ENCODE peak calls at places on chromosomes 4 and X, in seven cellular contexts. One of them, this sample, is unnamed.

GRCh38 chr4:156971623-156972369 is at the start of gene PDGFC:
- DNase-seq in A549: peak
- DNase-seq in Peyer's patch: peak
- DNase-seq in progenitor cell of endocrine pancreas: peak
- DNase-seq in glutamatergic neuron: peak
- DNase-seq in cardiac fibroblast: peak
- DNase-seq in left lung: peak
- DNase-seq in this sample: peak

GRCh38 chr4:145734576-145735329 is 54.8 kb downstream of the C4orf51 start:
- DNase-seq in A549: peak
- DNase-seq in Peyer's patch: peak
- DNase-seq in progenitor cell of endocrine pancreas: no peak
- DNase-seq in glutamatergic neuron: no peak
- DNase-seq in cardiac fibroblast: peak
- DNase-seq in left lung: peak
- DNase-seq in this sample: no peak

GRCh38 chrX:153909980-153910360 is 5.5 kb downstream of the AVPR2 start:
- DNase-seq in A549: no peak
- DNase-seq in Peyer's patch: no peak
- DNase-seq in progenitor cell of endocrine pancreas: no peak
- DNase-seq in glutamatergic neuron: no peak
- DNase-seq in cardiac fibroblast: no peak
- DNase-seq in left lung: no peak
- DNase-seq in this sample: no peak

GRCh38 chr4:14596904-14597303 is 405.4 kb upstream of the CPEB2 start:
- DNase-seq in A549: no peak
- DNase-seq in Peyer's patch: no peak
- DNase-seq in progenitor cell of endocrine pancreas: no peak
- DNase-seq in glutamatergic neuron: no peak
- DNase-seq in cardiac fibroblast: no peak
- DNase-seq in left lung: no peak
- DNase-seq in this sample: no peak

GRCh38 chr4:107035711-107036601 is at the start of gene DKK2:
- DNase-seq in A549: no peak
- DNase-seq in Peyer's patch: peak
- DNase-seq in progenitor cell of endocrine pancreas: peak
- DNase-seq in glutamatergic neuron: peak
- DNase-seq in cardiac fibroblast: peak
- DNase-seq in left lung: no peak
- DNase-seq in this sample: peak

GRCh38 chr4:103050736-103051436 is 25.7 kb downstream of the SLC9B2 start:
- DNase-seq in A549: no peak
- DNase-seq in Peyer's patch: no peak
- DNase-seq in progenitor cell of endocrine pancreas: no peak
- DNase-seq in glutamatergic neuron: no peak
- DNase-seq in cardiac fibroblast: no peak
- DNase-seq in left lung: no peak
- DNase-seq in this sample: no peak

GRCh38 chrX:65838674-65839073 is 171.2 kb downstream of the MSN start:
- DNase-seq in A549: no peak
- DNase-seq in Peyer's patch: no peak
- DNase-seq in progenitor cell of endocrine pancreas: no peak
- DNase-seq in glutamatergic neuron: no peak
- DNase-seq in cardiac fibroblast: no peak
- DNase-seq in left lung: no peak
- DNase-seq in this sample: no peak

GRCh38 chrX:106875151-106875550 is 28.0 kb downstream of the RIPPLY1 start:
- DNase-seq in A549: no peak
- DNase-seq in Peyer's patch: no peak
- DNase-seq in progenitor cell of endocrine pancreas: no peak
- DNase-seq in glutamatergic neuron: no peak
- DNase-seq in cardiac fibroblast: no peak
- DNase-seq in left lung: no peak
- DNase-seq in this sample: no peak

GRCh38 chr4:86845593-86845992 is 3.6 kb downstream of the SLC10A6 start:
- DNase-seq in A549: no peak
- DNase-seq in Peyer's patch: no peak
- DNase-seq in progenitor cell of endocrine pancreas: no peak
- DNase-seq in glutamatergic neuron: no peak
- DNase-seq in cardiac fibroblast: no peak
- DNase-seq in left lung: no peak
- DNase-seq in this sample: no peak

GRCh38 chr4:126221717-126222116 is 907.0 kb downstream of the FAT4 start:
- DNase-seq in A549: no peak
- DNase-seq in Peyer's patch: no peak
- DNase-seq in progenitor cell of endocrine pancreas: no peak
- DNase-seq in glutamatergic neuron: no peak
- DNase-seq in cardiac fibroblast: no peak
- DNase-seq in left lung: no peak
- DNase-seq in this sample: no peak

GRCh38 chr4:76590847-76591281 is 155.8 kb downstream of the SHROOM3 start:
- DNase-seq in A549: no peak
- DNase-seq in Peyer's patch: no peak
- DNase-seq in progenitor cell of endocrine pancreas: no peak
- DNase-seq in glutamatergic neuron: no peak
- DNase-seq in cardiac fibroblast: peak
- DNase-seq in left lung: no peak
- DNase-seq in this sample: no peak

DNA sequence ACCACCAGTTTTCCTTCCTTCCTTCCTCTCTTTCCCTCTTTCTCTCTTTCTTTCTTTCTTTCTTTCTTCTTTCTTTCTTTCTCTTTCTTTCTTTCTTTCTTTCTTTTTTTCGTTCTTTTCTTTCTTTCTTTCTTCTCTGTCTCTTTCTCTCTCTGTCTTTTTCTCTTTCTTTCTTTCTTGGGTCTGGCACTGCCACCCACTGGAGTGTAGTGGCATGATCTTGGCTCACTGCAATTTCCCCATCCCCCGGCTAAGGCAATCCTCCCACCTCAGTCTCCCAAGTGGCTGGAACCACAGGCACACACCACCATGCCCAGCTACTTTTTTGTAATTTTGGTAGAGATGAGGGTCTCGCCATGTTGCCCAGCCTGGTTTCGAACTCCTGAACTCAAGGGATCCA is 51.6 kb upstream of the NHS start:
- DNase-seq in A549: no peak
- DNase-seq in Peyer's patch: no peak
- DNase-seq in progenitor cell of endocrine pancreas: no peak
- DNase-seq in glutamatergic neuron: no peak
- DNase-seq in cardiac fibroblast: no peak
- DNase-seq in left lung: no peak
- DNase-seq in this sample: no peak
- TF ChIP-seq CTCF in A549: no peak
- TF ChIP-seq CTCF in Peyer's patch: no peak
- TF ChIP-seq CTCF in progenitor cell of endocrine pancreas: no peak
- TF ChIP-seq CTCF in glutamatergic neuron: no peak
- TF ChIP-seq CTCF in cardiac fibroblast: no peak
- TF ChIP-seq CTCF in left lung: no peak
- TF ChIP-seq CTCF in this sample: no peak

GRCh38 chr4:52372747-52373146 is 286.4 kb downstream of the USP46 start:
- DNase-seq in A549: no peak
- DNase-seq in Peyer's patch: no peak
- DNase-seq in progenitor cell of endocrine pancreas: no peak
- DNase-seq in glutamatergic neuron: no peak
- DNase-seq in cardiac fibroblast: no peak
- DNase-seq in left lung: no peak
- DNase-seq in this sample: no peak

GRCh38 chr4:52377563-52377962 is 281.5 kb downstream of the USP46 start:
- DNase-seq in A549: no peak
- DNase-seq in Peyer's patch: no peak
- DNase-seq in progenitor cell of endocrine pancreas: no peak
- DNase-seq in glutamatergic neuron: peak
- DNase-seq in cardiac fibroblast: no peak
- DNase-seq in left lung: no peak
- DNase-seq in this sample: peak

GRCh38 chr4:52374847-52375246 is 284.3 kb downstream of the USP46 start:
- DNase-seq in A549: peak
- DNase-seq in Peyer's patch: no peak
- DNase-seq in progenitor cell of endocrine pancreas: no peak
- DNase-seq in glutamatergic neuron: no peak
- DNase-seq in cardiac fibroblast: no peak
- DNase-seq in left lung: no peak
- DNase-seq in this sample: no peak

GRCh38 chr4:52373650-52374049 is 285.5 kb downstream of the USP46 start:
- DNase-seq in A549: no peak
- DNase-seq in Peyer's patch: no peak
- DNase-seq in progenitor cell of endocrine pancreas: no peak
- DNase-seq in glutamatergic neuron: no peak
- DNase-seq in cardiac fibroblast: no peak
- DNase-seq in left lung: no peak
- DNase-seq in this sample: no peak

GRCh38 chr4:52376107-52376704 is 282.9 kb downstream of the USP46 start:
- DNase-seq in A549: peak
- DNase-seq in Peyer's patch: no peak
- DNase-seq in progenitor cell of endocrine pancreas: no peak
- DNase-seq in glutamatergic neuron: no peak
- DNase-seq in cardiac fibroblast: peak
- DNase-seq in left lung: no peak
- DNase-seq in this sample: peak
- TF ChIP-seq CTCF in A549: peak
- TF ChIP-seq CTCF in Peyer's patch: peak
- TF ChIP-seq CTCF in progenitor cell of endocrine pancreas: peak
- TF ChIP-seq CTCF in glutamatergic neuron: peak
- TF ChIP-seq CTCF in cardiac fibroblast: peak
- TF ChIP-seq CTCF in left lung: peak
- TF ChIP-seq CTCF in this sample: peak

DNA sequence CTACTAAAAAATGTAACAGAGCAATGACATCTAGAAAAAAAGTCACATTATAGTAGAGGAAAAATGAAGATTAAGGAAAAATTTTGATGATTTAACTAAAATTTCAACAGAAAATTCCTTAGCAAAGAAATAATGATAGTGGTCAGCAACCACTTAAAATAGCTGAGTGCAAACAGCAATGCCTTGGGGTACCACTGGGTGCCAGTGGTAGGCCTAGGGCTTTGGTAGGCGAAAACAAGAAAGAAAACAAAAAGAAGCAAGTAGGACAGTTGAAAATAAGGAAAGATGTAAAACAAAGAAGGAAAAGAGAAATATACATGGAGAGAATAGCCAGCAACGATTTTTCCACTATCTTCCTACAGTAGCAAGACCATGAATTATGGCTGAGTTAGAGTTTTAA is 313.5 kb upstream of the IRS4 start:
- DNase-seq in A549: no peak
- DNase-seq in Peyer's patch: no peak
- DNase-seq in progenitor cell of endocrine pancreas: no peak
- DNase-seq in glutamatergic neuron: no peak
- DNase-seq in cardiac fibroblast: no peak
- DNase-seq in left lung: no peak
- DNase-seq in this sample: no peak
- TF ChIP-seq CTCF in A549: no peak
- TF ChIP-seq CTCF in Peyer's patch: no peak
- TF ChIP-seq CTCF in progenitor cell of endocrine pancreas: peak
- TF ChIP-seq CTCF in glutamatergic neuron: peak
- TF ChIP-seq CTCF in cardiac fibroblast: peak
- TF ChIP-seq CTCF in left lung: no peak
- TF ChIP-seq CTCF in this sample: peak

GRCh38 chr4:164169591-164169990 is 584.3 kb upstream of the SMIM31 start:
- DNase-seq in A549: no peak
- DNase-seq in Peyer's patch: no peak
- DNase-seq in progenitor cell of endocrine pancreas: no peak
- DNase-seq in glutamatergic neuron: no peak
- DNase-seq in cardiac fibroblast: no peak
- DNase-seq in left lung: no peak
- DNase-seq in this sample: no peak
- TF ChIP-seq CTCF in A549: no peak
- TF ChIP-seq CTCF in Peyer's patch: no peak
- TF ChIP-seq CTCF in progenitor cell of endocrine pancreas: no peak
- TF ChIP-seq CTCF in glutamatergic neuron: no peak
- TF ChIP-seq CTCF in cardiac fibroblast: no peak
- TF ChIP-seq CTCF in left lung: no peak
- TF ChIP-seq CTCF in this sample: no peak

GRCh38 chrX:48574270-48575266 is at the start of gene RBM3:
- DNase-seq in A549: peak
- DNase-seq in Peyer's patch: peak
- DNase-seq in progenitor cell of endocrine pancreas: peak
- DNase-seq in glutamatergic neuron: peak
- DNase-seq in cardiac fibroblast: peak
- DNase-seq in left lung: peak
- DNase-seq in this sample: peak
- TF ChIP-seq CTCF in A549: peak
- TF ChIP-seq CTCF in Peyer's patch: peak
- TF ChIP-seq CTCF in progenitor cell of endocrine pancreas: peak
- TF ChIP-seq CTCF in glutamatergic neuron: no peak
- TF ChIP-seq CTCF in cardiac fibroblast: peak
- TF ChIP-seq CTCF in left lung: peak
- TF ChIP-seq CTCF in this sample: peak

DNA sequence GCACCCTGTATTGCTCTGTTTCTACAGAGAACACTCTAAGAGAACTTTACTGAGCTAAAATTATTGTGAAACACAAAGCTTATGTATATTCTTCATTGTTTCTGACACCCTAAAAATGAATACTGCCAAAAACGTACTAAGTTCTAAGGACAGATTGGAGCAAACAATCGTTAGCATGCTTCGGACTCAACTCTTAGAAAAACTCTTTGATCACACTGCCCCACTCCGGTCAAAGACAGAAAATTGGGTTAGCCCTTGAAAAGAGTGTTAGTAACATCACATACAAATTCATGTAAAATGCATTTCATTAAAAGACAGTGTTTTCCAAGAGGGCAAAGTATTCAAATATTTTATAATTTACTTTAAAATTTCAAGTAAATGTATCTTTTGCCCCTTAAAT is 177.4 kb downstream of the DCHS2 start:
- DNase-seq in A549: peak
- DNase-seq in Peyer's patch: no peak
- DNase-seq in progenitor cell of endocrine pancreas: no peak
- DNase-seq in glutamatergic neuron: no peak
- DNase-seq in cardiac fibroblast: peak
- DNase-seq in left lung: no peak
- DNase-seq in this sample: no peak
- TF ChIP-seq CTCF in A549: peak
- TF ChIP-seq CTCF in Peyer's patch: peak
- TF ChIP-seq CTCF in progenitor cell of endocrine pancreas: peak
- TF ChIP-seq CTCF in glutamatergic neuron: no peak
- TF ChIP-seq CTCF in cardiac fibroblast: no peak
- TF ChIP-seq CTCF in left lung: peak
- TF ChIP-seq CTCF in this sample: no peak

GRCh38 chrX:18789916-18790315 is 82.5 kb downstream of the PPEF1 start:
- DNase-seq in A549: no peak
- DNase-seq in Peyer's patch: no peak
- DNase-seq in progenitor cell of endocrine pancreas: no peak
- DNase-seq in glutamatergic neuron: no peak
- DNase-seq in cardiac fibroblast: no peak
- DNase-seq in left lung: no peak
- DNase-seq in this sample: no peak

GRCh38 chrX:18793601-18794089 is 86.2 kb downstream of the PPEF1 start:
- DNase-seq in A549: peak
- DNase-seq in Peyer's patch: no peak
- DNase-seq in progenitor cell of endocrine pancreas: no peak
- DNase-seq in glutamatergic neuron: peak
- DNase-seq in cardiac fibroblast: no peak
- DNase-seq in left lung: no peak
- DNase-seq in this sample: no peak

GRCh38 chrX:18792828-18793227 is 85.4 kb downstream of the PPEF1 start:
- DNase-seq in A549: no peak
- DNase-seq in Peyer's patch: no peak
- DNase-seq in progenitor cell of endocrine pancreas: no peak
- DNase-seq in glutamatergic neuron: no peak
- DNase-seq in cardiac fibroblast: no peak
- DNase-seq in left lung: no peak
- DNase-seq in this sample: no peak
- TF ChIP-seq CTCF in A549: no peak
- TF ChIP-seq CTCF in Peyer's patch: no peak
- TF ChIP-seq CTCF in progenitor cell of endocrine pancreas: no peak
- TF ChIP-seq CTCF in glutamatergic neuron: no peak
- TF ChIP-seq CTCF in cardiac fibroblast: no peak
- TF ChIP-seq CTCF in left lung: no peak
- TF ChIP-seq CTCF in this sample: no peak